ENCODE peak calls at places on chromosome 20, in five cellular contexts. H, G, P, L and K are unnamed samples.

GRCh38 chr20:8721098-8721497 is 347.8 kb upstream of the PLCB4 start:
- DNase-seq in H (peak; percentile 78), G (peak; percentile 17), P (peak; percentile 70), L (no peak), K (peak; percentile 10)

GRCh38 chr20:40689100-40689942 is at the start of gene MAFB:
- DNase-seq in H (peak; percentile 85), G (no peak), P (peak; percentile 82), L (peak; percentile 12), K (peak; percentile 14)

GRCh38 chr20:2752631-2753455 is 47.6 kb downstream of the CPXM1 start:
- DNase-seq in H (peak; percentile 91), G (no peak), P (peak; percentile 47), L (no peak), K (no peak)

GRCh38 chr20:19113343-19113930 is 99.0 kb upstream of the SLC24A3 start:
- DNase-seq in H (no peak), G (no peak), P (no peak), L (no peak), K (no peak)

GRCh38 chr20:1341561-1342265 is 12.8 kb upstream of the SDCBP2 start:
- DNase-seq in H (no peak), G (no peak), P (peak; percentile 75), L (peak; percentile 29), K (no peak)

GRCh38 chr20:54221996-54222890 is 14.4 kb downstream of the PFDN4 start:
- DNase-seq in H (no peak), G (no peak), P (no peak), L (no peak), K (no peak)

GRCh38 chr20:50464026-50464724 is 46.0 kb upstream of the PTPN1 start:
- DNase-seq in H (peak; percentile 77), G (no peak), P (peak; percentile 56), L (no peak), K (no peak)

GRCh38 chr20:55173601-55174000 is 698.2 kb downstream of the DOK5 start:
- DNase-seq in H (no peak), G (no peak), P (peak; percentile 11), L (no peak), K (no peak)

GRCh38 chr20:61297981-61298380 is 45.9 kb downstream of the CDH4 start:
- DNase-seq in H (no peak), G (no peak), P (peak; percentile 87), L (no peak), K (no peak)

GRCh38 chr20:32333988-32334885 is 23.9 kb upstream of the ASXL1 start:
- DNase-seq in H (no peak), G (no peak), P (peak; percentile 65), L (no peak), K (no peak)

GRCh38 chr20:45294659-45295058 is 12.0 kb upstream of the RBPJL start:
- DNase-seq in H (no peak), G (no peak), P (no peak), L (no peak), K (no peak)

GRCh38 chr20:45293041-45294002 is 13.3 kb upstream of the RBPJL start:
- DNase-seq in H (peak; percentile 95), G (peak; percentile 15), P (peak; percentile 54), L (no peak), K (no peak)

GRCh38 chr20:45292343-45292742 is 14.3 kb upstream of the RBPJL start:
- DNase-seq in H (no peak), G (no peak), P (no peak), L (no peak), K (no peak)

GRCh38 chr20:45291526-45291925 is 15.1 kb upstream of the RBPJL start:
- DNase-seq in H (no peak), G (no peak), P (no peak), L (no peak), K (no peak)

GRCh38 chr20:45294003-45294368 is 12.7 kb upstream of the RBPJL start:
- DNase-seq in H (no peak), G (no peak), P (no peak), L (no peak), K (no peak)
- TF ChIP-seq CTCF in H (no peak), G (no peak), P (no peak), L (no peak), K (no peak)

GRCh38 chr20:36471885-36472642 is 69.3 kb upstream of the MYL9 start:
- DNase-seq in H (no peak), G (no peak), P (no peak), L (no peak), K (no peak)

GRCh38 chr20:36474563-36474962 is 66.8 kb upstream of the MYL9 start:
- DNase-seq in H (no peak), G (no peak), P (no peak), L (no peak), K (no peak)

GRCh38 chr20:36470482-36471062 is 70.7 kb upstream of the MYL9 start:
- DNase-seq in H (no peak), G (no peak), P (no peak), L (no peak), K (no peak)

GRCh38 chr20:36472656-36473071 is 68.7 kb upstream of the MYL9 start:
- DNase-seq in H (peak; percentile 83), G (no peak), P (no peak), L (no peak), K (no peak)

DNA sequence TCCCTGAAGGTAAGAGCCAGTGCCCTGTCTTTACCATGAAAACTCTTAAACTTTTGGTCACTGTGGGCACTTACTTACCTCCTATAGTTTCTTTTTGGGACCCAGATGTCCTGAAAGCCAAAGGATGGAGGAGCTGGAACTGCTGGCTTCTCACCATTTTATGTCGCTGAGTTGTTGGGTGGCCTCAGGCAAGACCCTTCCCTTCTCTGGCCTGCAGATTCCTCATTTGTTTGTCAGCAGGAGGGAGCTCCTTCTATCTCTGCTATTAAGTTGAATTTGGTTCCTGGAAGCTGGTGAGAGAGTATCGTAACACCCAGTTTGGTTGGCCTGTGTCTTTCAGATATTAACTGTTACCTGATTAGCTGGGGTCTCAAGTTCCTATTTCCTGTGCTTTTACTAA is 68.2 kb upstream of the MYL9 start:
- DNase-seq in H (no peak), G (no peak), P (no peak), L (no peak), K (no peak)
- H3K4me3 ChIP-seq in H (no peak overlapping the region), G (no peak overlapping the region), P (no peak overlapping the region), L (no peak overlapping the region), K (no peak overlapping the region)

DNA sequence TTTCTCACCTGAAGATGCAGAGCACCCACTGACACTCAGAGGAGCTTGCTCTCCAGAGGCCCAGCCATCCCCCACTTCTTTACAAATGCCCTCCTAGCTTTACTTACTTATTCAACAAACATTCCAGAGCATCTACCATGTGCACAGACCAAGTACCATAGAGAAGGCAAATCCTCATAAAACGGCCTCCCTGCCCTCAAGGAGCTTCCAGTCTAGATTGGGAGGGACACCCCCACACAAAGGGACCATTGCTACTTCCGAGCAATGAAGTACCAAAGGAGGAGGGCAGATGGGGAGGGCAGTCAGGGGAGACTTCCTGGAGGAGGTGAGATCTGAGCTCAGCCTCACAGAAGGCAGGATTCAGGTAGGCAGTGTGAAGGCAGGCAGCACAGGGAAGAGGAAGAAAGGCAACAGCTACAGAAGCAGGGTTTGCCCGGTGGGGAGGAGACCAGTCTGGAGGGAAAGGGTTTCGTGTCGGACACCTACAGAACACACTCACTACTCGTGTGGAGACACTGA is 108.0 kb downstream of the ZMYND8 start:
- DNase-seq in H (no peak), G (no peak), P (no peak), L (no peak), K (no peak)
- TF ChIP-seq CTCF in H (no peak), G (no peak), P (no peak), L (no peak), K (no peak)

GRCh38 chr20:17227199-17227535 is 327 bp downstream of the PCSK2 start:
- DNase-seq in H (no peak), G (no peak), P (no peak), L (no peak), K (no peak)

GRCh38 chr20:17227669-17228623 is 1.1 kb downstream of the PCSK2 start:
- DNase-seq in H (peak; percentile 87), G (peak; percentile 6), P (no peak), L (no peak), K (no peak)

GRCh38 chr20:17228624-17229061 is 1.8 kb downstream of the PCSK2 start:
- DNase-seq in H (peak; percentile 67), G (no peak), P (no peak), L (no peak), K (no peak)

GRCh38 chr20:17225891-17226409 is 890 bp upstream of the PCSK2 start:
- DNase-seq in H (peak; percentile 67), G (no peak), P (no peak), L (no peak), K (no peak)

DNA sequence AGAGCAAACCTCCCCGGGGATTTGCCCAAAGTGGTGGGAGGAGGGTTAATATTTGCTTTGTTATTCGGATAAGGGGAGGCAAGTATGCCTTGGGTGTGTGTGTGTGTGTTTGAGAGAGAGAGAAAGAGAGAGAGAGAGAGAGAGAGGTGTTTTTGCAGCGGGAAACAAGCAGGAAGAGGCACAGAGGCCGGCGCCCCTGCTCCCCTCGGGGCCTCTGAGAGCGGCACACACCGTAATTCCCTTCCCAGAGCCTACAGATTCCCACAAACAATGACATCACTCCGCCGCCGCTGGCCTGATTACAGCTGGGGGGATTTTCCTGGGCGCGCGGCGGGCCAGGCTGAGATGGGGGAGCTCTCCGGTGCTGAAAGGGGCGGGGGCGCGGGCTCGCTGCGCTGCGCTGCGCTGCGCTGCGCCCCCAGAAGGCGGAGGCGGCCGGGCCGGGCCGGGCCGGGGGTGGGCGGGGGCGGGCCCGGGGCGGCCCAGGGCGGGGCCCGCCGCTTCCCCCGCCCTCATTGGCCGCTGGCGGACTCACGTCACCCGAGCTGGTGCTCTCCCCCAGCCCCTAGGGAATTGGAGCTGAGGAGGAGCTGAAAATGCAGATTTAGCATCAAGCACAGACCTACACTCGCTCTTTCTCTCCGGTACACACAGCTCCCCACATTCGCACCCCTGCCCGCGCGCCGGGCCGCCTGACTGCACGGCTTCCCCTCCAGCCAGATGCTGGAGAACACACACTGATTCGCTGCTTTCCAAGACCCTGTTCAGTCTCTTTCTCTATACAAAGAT is at the start of gene PCSK2:
- DNase-seq in H (peak; percentile 96), G (peak; percentile 40), P (peak; percentile 38), L (no peak), K (no peak)
- H3K4me3 ChIP-seq in H (peak within 1 kb of the TSS; percentile 87), G (peak within 1 kb of the TSS; percentile 58), P (peak within 1 kb of the TSS; percentile 6), L (peak within 1 kb of the TSS; percentile 43), K (peak within 1 kb of the TSS; percentile 34)